ENCODE peak calls at places on chromosomes 12 and 14, in ten cellular contexts. One of them, this sample, is unnamed.

GRCh38 chr14:67285876-67286452 is 44.7 kb downstream of the PALS1 start:
- DNase-seq in stimulated activated CD4-positive, alpha-beta T cell treated with anti-CD3 and anti-CD28 coated beads, TNF-alpha, amount 100 ng/mL, for 24 hours: no peak
- DNase-seq in activated CD4-positive, CD25-positive, alpha-beta regulatory T cell treated with anti-CD3 and anti-CD28 coated beads, Interleukin-2, amount 50 U/mL, for 72 hours: no peak
- DNase-seq in CD8-positive, alpha-beta T cell: no peak
- DNase-seq in GM23248: peak
- DNase-seq in LHCN-M2: peak
- DNase-seq in GM06990: no peak
- DNase-seq in HS-27A: no peak
- DNase-seq in naive thymus-derived CD8-positive, alpha-beta T cell: no peak
- DNase-seq in AG09309: peak
- DNase-seq in this sample: peak

GRCh38 chr12:26704684-26705475 is 128.1 kb downstream of the ITPR2 start:
- DNase-seq in stimulated activated CD4-positive, alpha-beta T cell treated with anti-CD3 and anti-CD28 coated beads, TNF-alpha, amount 100 ng/mL, for 24 hours: no peak
- DNase-seq in activated CD4-positive, CD25-positive, alpha-beta regulatory T cell treated with anti-CD3 and anti-CD28 coated beads, Interleukin-2, amount 50 U/mL, for 72 hours: no peak
- DNase-seq in CD8-positive, alpha-beta T cell: no peak
- DNase-seq in GM23248: peak
- DNase-seq in LHCN-M2: no peak
- DNase-seq in GM06990: no peak
- DNase-seq in HS-27A: no peak
- DNase-seq in naive thymus-derived CD8-positive, alpha-beta T cell: no peak
- DNase-seq in AG09309: peak
- DNase-seq in this sample: no peak

GRCh38 chr14:32077081-32078029 is at the start of gene ARHGAP5:
- DNase-seq in stimulated activated CD4-positive, alpha-beta T cell treated with anti-CD3 and anti-CD28 coated beads, TNF-alpha, amount 100 ng/mL, for 24 hours: no peak
- DNase-seq in activated CD4-positive, CD25-positive, alpha-beta regulatory T cell treated with anti-CD3 and anti-CD28 coated beads, Interleukin-2, amount 50 U/mL, for 72 hours: peak
- DNase-seq in CD8-positive, alpha-beta T cell: peak
- DNase-seq in GM23248: peak
- DNase-seq in LHCN-M2: peak
- DNase-seq in GM06990: no peak
- DNase-seq in HS-27A: no peak
- DNase-seq in naive thymus-derived CD8-positive, alpha-beta T cell: peak
- DNase-seq in AG09309: no peak
- DNase-seq in this sample: peak

GRCh38 chr12:70230934-70231606 is 12.2 kb upstream of the CNOT2 start:
- DNase-seq in stimulated activated CD4-positive, alpha-beta T cell treated with anti-CD3 and anti-CD28 coated beads, TNF-alpha, amount 100 ng/mL, for 24 hours: no peak
- DNase-seq in activated CD4-positive, CD25-positive, alpha-beta regulatory T cell treated with anti-CD3 and anti-CD28 coated beads, Interleukin-2, amount 50 U/mL, for 72 hours: no peak
- DNase-seq in CD8-positive, alpha-beta T cell: no peak
- DNase-seq in GM23248: no peak
- DNase-seq in LHCN-M2: no peak
- DNase-seq in GM06990: no peak
- DNase-seq in HS-27A: no peak
- DNase-seq in naive thymus-derived CD8-positive, alpha-beta T cell: no peak
- DNase-seq in AG09309: no peak
- DNase-seq in this sample: no peak

GRCh38 chr12:76195920-76196319 is 111.4 kb upstream of the NAP1L1 start:
- DNase-seq in stimulated activated CD4-positive, alpha-beta T cell treated with anti-CD3 and anti-CD28 coated beads, TNF-alpha, amount 100 ng/mL, for 24 hours: no peak
- DNase-seq in activated CD4-positive, CD25-positive, alpha-beta regulatory T cell treated with anti-CD3 and anti-CD28 coated beads, Interleukin-2, amount 50 U/mL, for 72 hours: no peak
- DNase-seq in CD8-positive, alpha-beta T cell: no peak
- DNase-seq in GM23248: no peak
- DNase-seq in LHCN-M2: no peak
- DNase-seq in GM06990: no peak
- DNase-seq in HS-27A: no peak
- DNase-seq in naive thymus-derived CD8-positive, alpha-beta T cell: no peak
- DNase-seq in AG09309: no peak
- DNase-seq in this sample: no peak

GRCh38 chr12:118377005-118377890 is 893 bp downstream of the SUDS3 start:
- DNase-seq in stimulated activated CD4-positive, alpha-beta T cell treated with anti-CD3 and anti-CD28 coated beads, TNF-alpha, amount 100 ng/mL, for 24 hours: no peak
- DNase-seq in activated CD4-positive, CD25-positive, alpha-beta regulatory T cell treated with anti-CD3 and anti-CD28 coated beads, Interleukin-2, amount 50 U/mL, for 72 hours: no peak
- DNase-seq in CD8-positive, alpha-beta T cell: no peak
- DNase-seq in GM23248: peak
- DNase-seq in LHCN-M2: no peak
- DNase-seq in GM06990: no peak
- DNase-seq in HS-27A: no peak
- DNase-seq in naive thymus-derived CD8-positive, alpha-beta T cell: no peak
- DNase-seq in AG09309: no peak
- DNase-seq in this sample: no peak

GRCh38 chr12:116065561-116065960 is 211.9 kb downstream of the MED13L start:
- DNase-seq in stimulated activated CD4-positive, alpha-beta T cell treated with anti-CD3 and anti-CD28 coated beads, TNF-alpha, amount 100 ng/mL, for 24 hours: no peak
- DNase-seq in activated CD4-positive, CD25-positive, alpha-beta regulatory T cell treated with anti-CD3 and anti-CD28 coated beads, Interleukin-2, amount 50 U/mL, for 72 hours: no peak
- DNase-seq in CD8-positive, alpha-beta T cell: no peak
- DNase-seq in GM23248: peak
- DNase-seq in LHCN-M2: peak
- DNase-seq in GM06990: no peak
- DNase-seq in HS-27A: no peak
- DNase-seq in naive thymus-derived CD8-positive, alpha-beta T cell: no peak
- DNase-seq in AG09309: no peak
- DNase-seq in this sample: peak

GRCh38 chr12:2998789-2999264 is 39.6 kb downstream of the TEAD4 start:
- DNase-seq in stimulated activated CD4-positive, alpha-beta T cell treated with anti-CD3 and anti-CD28 coated beads, TNF-alpha, amount 100 ng/mL, for 24 hours: no peak
- DNase-seq in activated CD4-positive, CD25-positive, alpha-beta regulatory T cell treated with anti-CD3 and anti-CD28 coated beads, Interleukin-2, amount 50 U/mL, for 72 hours: no peak
- DNase-seq in CD8-positive, alpha-beta T cell: no peak
- DNase-seq in GM23248: peak
- DNase-seq in LHCN-M2: peak
- DNase-seq in GM06990: no peak
- DNase-seq in HS-27A: no peak
- DNase-seq in naive thymus-derived CD8-positive, alpha-beta T cell: no peak
- DNase-seq in AG09309: peak
- DNase-seq in this sample: no peak

GRCh38 chr14:95270203-95270602 is 49.5 kb downstream of the CLMN start:
- DNase-seq in stimulated activated CD4-positive, alpha-beta T cell treated with anti-CD3 and anti-CD28 coated beads, TNF-alpha, amount 100 ng/mL, for 24 hours: no peak
- DNase-seq in activated CD4-positive, CD25-positive, alpha-beta regulatory T cell treated with anti-CD3 and anti-CD28 coated beads, Interleukin-2, amount 50 U/mL, for 72 hours: no peak
- DNase-seq in CD8-positive, alpha-beta T cell: no peak
- DNase-seq in GM23248: no peak
- DNase-seq in LHCN-M2: no peak
- DNase-seq in GM06990: no peak
- DNase-seq in HS-27A: no peak
- DNase-seq in naive thymus-derived CD8-positive, alpha-beta T cell: no peak
- DNase-seq in AG09309: no peak
- DNase-seq in this sample: no peak

GRCh38 chr14:67623114-67623513 is 3.4 kb downstream of the ARG2 start:
- DNase-seq in stimulated activated CD4-positive, alpha-beta T cell treated with anti-CD3 and anti-CD28 coated beads, TNF-alpha, amount 100 ng/mL, for 24 hours: no peak
- DNase-seq in activated CD4-positive, CD25-positive, alpha-beta regulatory T cell treated with anti-CD3 and anti-CD28 coated beads, Interleukin-2, amount 50 U/mL, for 72 hours: no peak
- DNase-seq in CD8-positive, alpha-beta T cell: no peak
- DNase-seq in GM23248: peak
- DNase-seq in LHCN-M2: peak
- DNase-seq in GM06990: no peak
- DNase-seq in HS-27A: no peak
- DNase-seq in naive thymus-derived CD8-positive, alpha-beta T cell: no peak
- DNase-seq in AG09309: no peak
- DNase-seq in this sample: no peak

GRCh38 chr12:124520258-124520657 is 47.2 kb downstream of the NCOR2 start:
- DNase-seq in stimulated activated CD4-positive, alpha-beta T cell treated with anti-CD3 and anti-CD28 coated beads, TNF-alpha, amount 100 ng/mL, for 24 hours: no peak
- DNase-seq in activated CD4-positive, CD25-positive, alpha-beta regulatory T cell treated with anti-CD3 and anti-CD28 coated beads, Interleukin-2, amount 50 U/mL, for 72 hours: no peak
- DNase-seq in CD8-positive, alpha-beta T cell: no peak
- DNase-seq in GM23248: peak
- DNase-seq in LHCN-M2: no peak
- DNase-seq in GM06990: no peak
- DNase-seq in HS-27A: no peak
- DNase-seq in naive thymus-derived CD8-positive, alpha-beta T cell: no peak
- DNase-seq in AG09309: no peak
- DNase-seq in this sample: no peak

GRCh38 chr14:20855652-20856291 is 35.4 kb upstream of the RNASE3 start:
- DNase-seq in stimulated activated CD4-positive, alpha-beta T cell treated with anti-CD3 and anti-CD28 coated beads, TNF-alpha, amount 100 ng/mL, for 24 hours: no peak
- DNase-seq in activated CD4-positive, CD25-positive, alpha-beta regulatory T cell treated with anti-CD3 and anti-CD28 coated beads, Interleukin-2, amount 50 U/mL, for 72 hours: no peak
- DNase-seq in CD8-positive, alpha-beta T cell: peak
- DNase-seq in GM23248: peak
- DNase-seq in LHCN-M2: peak
- DNase-seq in GM06990: peak
- DNase-seq in HS-27A: peak
- DNase-seq in naive thymus-derived CD8-positive, alpha-beta T cell: peak
- DNase-seq in AG09309: no peak
- DNase-seq in this sample: peak